ENCODE peak calls at places on chromosome 18, in eight cellular contexts. B is iPS DF 19.7; L is CD8-positive, alpha-beta T cell; K is CD8-positive, alpha-beta memory T cell; F is stimulated activated CD4-positive, alpha-beta T cell treated with anti-CD3 and anti-CD28 coated beads, Interleukin-2, amount 100 ng/mL, for 24 hours; C is GM04503; E is neural crest cell; H is HT1080. A is an unnamed sample.

GRCh38 chr18:33116376-33116775 is 324.1 kb downstream of the CCDC178 start:
- DNase-seq in B (no peak), L (no peak), K (no peak), F (no peak), C (no peak), E (no peak), H (peak), A (no peak)

GRCh38 chr18:13452851-13453524 is 234.4 kb downstream of the LDLRAD4 start:
- DNase-seq in B (no peak), L (no peak), K (no peak), F (no peak), C (no peak), E (no peak), H (no peak), A (no peak)

GRCh38 chr18:62543021-62543420 is 20.2 kb downstream of the ZCCHC2 start:
- DNase-seq in B (no peak), L (no peak), K (no peak), F (no peak), C (no peak), E (no peak), H (no peak), A (no peak)

GRCh38 chr18:47163241-47163640 is 12.9 kb downstream of the IER3IP1 start:
- DNase-seq in B (no peak), L (no peak), K (no peak), F (no peak), C (no peak), E (no peak), H (peak), A (peak)

GRCh38 chr18:77088977-77089795 is 43.4 kb downstream of the MBP start:
- DNase-seq in B (peak), L (no peak), K (no peak), F (no peak), C (no peak), E (no peak), H (no peak), A (no peak)

GRCh38 chr18:52829876-52830390 is 489.9 kb downstream of the DCC start:
- DNase-seq in B (no peak), L (no peak), K (no peak), F (no peak), C (no peak), E (no peak), H (no peak), A (no peak)

GRCh38 chr18:68220458-68220857 is 494.4 kb downstream of the TMX3 start:
- DNase-seq in B (no peak), L (no peak), K (no peak), F (no peak), C (no peak), E (no peak), H (peak), A (no peak)

GRCh38 chr18:51867767-51868166 is 472.2 kb upstream of the DCC start:
- DNase-seq in B (no peak), L (no peak), K (no peak), F (peak), C (no peak), E (peak), H (no peak), A (peak)

GRCh38 chr18:10015288-10015701 is 101.5 kb downstream of the VAPA start:
- DNase-seq in B (no peak), L (no peak), K (no peak), F (no peak), C (no peak), E (no peak), H (peak), A (peak)

GRCh38 chr18:4547126-4547525 is 92.0 kb upstream of the DLGAP1 start:
- DNase-seq in B (no peak), L (no peak), K (no peak), F (no peak), C (no peak), E (no peak), H (no peak), A (no peak)

GRCh38 chr18:54762386-54762785 is 65.9 kb upstream of the RAB27B start:
- DNase-seq in B (no peak), L (no peak), K (no peak), F (no peak), C (no peak), E (no peak), H (no peak), A (no peak)

GRCh38 chr18:70243131-70243530 is 37.6 kb upstream of the RTTN start:
- DNase-seq in B (no peak), L (no peak), K (no peak), F (no peak), C (no peak), E (no peak), H (no peak), A (no peak)

GRCh38 chr18:939167-939566 is 34.5 kb downstream of the ADCYAP1 start:
- DNase-seq in B (peak), L (no peak), K (no peak), F (no peak), C (no peak), E (no peak), H (peak), A (no peak)

GRCh38 chr18:37570336-37570930 is 4.8 kb upstream of the CELF4 start:
- DNase-seq in B (no peak), L (no peak), K (no peak), F (no peak), C (no peak), E (no peak), H (no peak), A (no peak)

GRCh38 chr18:63091671-63092364 is 227.8 kb downstream of the BCL2 start:
- DNase-seq in B (no peak), L (no peak), K (no peak), F (no peak), C (no peak), E (no peak), H (no peak), A (no peak)

GRCh38 chr18:26656944-26657536 is 108.7 kb upstream of the KCTD1 start:
- DNase-seq in B (no peak), L (no peak), K (no peak), F (peak), C (no peak), E (peak), H (peak), A (peak)

GRCh38 chr18:582465-582864 is 2.3 kb downstream of the CETN1 start:
- DNase-seq in B (no peak), L (no peak), K (no peak), F (no peak), C (no peak), E (no peak), H (no peak), A (no peak)

GRCh38 chr18:10402876-10403559 is 51.4 kb upstream of the APCDD1 start:
- DNase-seq in B (no peak), L (no peak), K (no peak), F (no peak), C (no peak), E (no peak), H (no peak), A (no peak)

GRCh38 chr18:66395671-66396218 is 208.1 kb downstream of the CDH19 start:
- DNase-seq in B (no peak), L (no peak), K (no peak), F (no peak), C (no peak), E (no peak), H (no peak), A (no peak)

GRCh38 chr18:5295981-5296705 is 617 bp upstream of the ZBTB14 start:
- DNase-seq in B (peak), L (peak), K (peak), F (peak), C (peak), E (peak), H (peak), A (peak)

GRCh38 chr18:75467396-75467795 is 39.9 kb upstream of the SMIM21 start:
- DNase-seq in B (no peak), L (no peak), K (no peak), F (no peak), C (no peak), E (no peak), H (no peak), A (no peak)

GRCh38 chr18:61957801-61958516 is 65.2 kb upstream of the RNF152 start:
- DNase-seq in B (no peak), L (no peak), K (no peak), F (no peak), C (no peak), E (no peak), H (peak), A (peak)

GRCh38 chr18:49618741-49619392 is 57.0 kb downstream of the LIPG start:
- DNase-seq in B (no peak), L (no peak), K (no peak), F (no peak), C (no peak), E (no peak), H (no peak), A (no peak)

GRCh38 chr18:48408727-48409590 is at the start of gene ZBTB7C:
- DNase-seq in B (no peak), L (no peak), K (no peak), F (peak), C (no peak), E (peak), H (no peak), A (peak)

GRCh38 chr18:6781179-6781714 is 51.7 kb downstream of the ARHGAP28 start:
- DNase-seq in B (no peak), L (no peak), K (no peak), F (no peak), C (no peak), E (peak), H (no peak), A (no peak)